ENCODE peak calls at places on chromosomes 12 and 14, in six cellular contexts. One of them, this sample, is unnamed.

GRCh38 chr12:53974084-53975018 is at the start of gene HOTAIR:
- DNase-seq in fibroblast of villous mesenchyme: no peak
- DNase-seq in COR-L47: no peak
- DNase-seq in stimulated activated CD8-positive, alpha-beta memory T cell treated with anti-CD3 and anti-CD28 coated beads, Interleukin-15, amount 100 ng/mL, for 4 hours: no peak
- DNase-seq in CD4-positive, alpha-beta memory T cell: no peak
- DNase-seq in GM12865: peak
- DNase-seq in this sample: no peak

GRCh38 chr12:111033281-111034147 is 113.1 kb upstream of the MYL2 start:
- DNase-seq in CD4-positive, alpha-beta memory T cell: no peak
- DNase-seq in stimulated activated CD8-positive, alpha-beta memory T cell treated with anti-CD3 and anti-CD28 coated beads, Interleukin-15, amount 100 ng/mL, for 4 hours: no peak
- DNase-seq in fibroblast of villous mesenchyme: no peak
- DNase-seq in COR-L47: no peak
- DNase-seq in GM12865: no peak
- DNase-seq in this sample: no peak

GRCh38 chr12:101924647-101925046 is 47.3 kb downstream of the DRAM1 start:
- DNase-seq in GM12865: no peak
- DNase-seq in fibroblast of villous mesenchyme: peak
- DNase-seq in COR-L47: no peak
- DNase-seq in CD4-positive, alpha-beta memory T cell: no peak
- DNase-seq in stimulated activated CD8-positive, alpha-beta memory T cell treated with anti-CD3 and anti-CD28 coated beads, Interleukin-15, amount 100 ng/mL, for 4 hours: no peak
- DNase-seq in this sample: peak

GRCh38 chr12:46985816-46986215 is 93.6 kb upstream of the PCED1B start:
- DNase-seq in CD4-positive, alpha-beta memory T cell: no peak
- DNase-seq in COR-L47: no peak
- DNase-seq in stimulated activated CD8-positive, alpha-beta memory T cell treated with anti-CD3 and anti-CD28 coated beads, Interleukin-15, amount 100 ng/mL, for 4 hours: no peak
- DNase-seq in fibroblast of villous mesenchyme: no peak
- DNase-seq in GM12865: no peak
- DNase-seq in this sample: no peak

GRCh38 chr12:24078318-24078765 is 128.9 kb upstream of the SOX5 start:
- DNase-seq in GM12865: no peak
- DNase-seq in stimulated activated CD8-positive, alpha-beta memory T cell treated with anti-CD3 and anti-CD28 coated beads, Interleukin-15, amount 100 ng/mL, for 4 hours: no peak
- DNase-seq in fibroblast of villous mesenchyme: no peak
- DNase-seq in CD4-positive, alpha-beta memory T cell: no peak
- DNase-seq in COR-L47: no peak
- DNase-seq in this sample: peak

GRCh38 chr12:56231184-56231582 is 1.3 kb downstream of the SLC39A5 start:
- DNase-seq in stimulated activated CD8-positive, alpha-beta memory T cell treated with anti-CD3 and anti-CD28 coated beads, Interleukin-15, amount 100 ng/mL, for 4 hours: no peak
- DNase-seq in CD4-positive, alpha-beta memory T cell: no peak
- DNase-seq in GM12865: no peak
- DNase-seq in COR-L47: no peak
- DNase-seq in fibroblast of villous mesenchyme: no peak
- DNase-seq in this sample: no peak

GRCh38 chr12:130583800-130584199 is 132.3 kb downstream of the RIMBP2 start:
- DNase-seq in fibroblast of villous mesenchyme: no peak
- DNase-seq in stimulated activated CD8-positive, alpha-beta memory T cell treated with anti-CD3 and anti-CD28 coated beads, Interleukin-15, amount 100 ng/mL, for 4 hours: no peak
- DNase-seq in COR-L47: no peak
- DNase-seq in GM12865: no peak
- DNase-seq in CD4-positive, alpha-beta memory T cell: no peak
- DNase-seq in this sample: no peak

GRCh38 chr14:34354556-34354955 is 107.5 kb downstream of the SPTSSA start:
- DNase-seq in GM12865: no peak
- DNase-seq in CD4-positive, alpha-beta memory T cell: no peak
- DNase-seq in stimulated activated CD8-positive, alpha-beta memory T cell treated with anti-CD3 and anti-CD28 coated beads, Interleukin-15, amount 100 ng/mL, for 4 hours: no peak
- DNase-seq in fibroblast of villous mesenchyme: no peak
- DNase-seq in COR-L47: no peak
- DNase-seq in this sample: no peak

GRCh38 chr12:94553130-94553519 is 93.5 kb upstream of the CEP83 start:
- DNase-seq in GM12865: no peak
- DNase-seq in COR-L47: no peak
- DNase-seq in fibroblast of villous mesenchyme: peak
- DNase-seq in stimulated activated CD8-positive, alpha-beta memory T cell treated with anti-CD3 and anti-CD28 coated beads, Interleukin-15, amount 100 ng/mL, for 4 hours: no peak
- DNase-seq in CD4-positive, alpha-beta memory T cell: no peak
- DNase-seq in this sample: no peak

GRCh38 chr12:96177013-96177412 is 17.2 kb upstream of the ELK3 start:
- DNase-seq in COR-L47: no peak
- DNase-seq in GM12865: peak
- DNase-seq in fibroblast of villous mesenchyme: no peak
- DNase-seq in stimulated activated CD8-positive, alpha-beta memory T cell treated with anti-CD3 and anti-CD28 coated beads, Interleukin-15, amount 100 ng/mL, for 4 hours: peak
- DNase-seq in CD4-positive, alpha-beta memory T cell: no peak
- DNase-seq in this sample: no peak

GRCh38 chr12:126159139-126159538 is 1093.9 kb downstream of the AACS start:
- DNase-seq in COR-L47: no peak
- DNase-seq in GM12865: no peak
- DNase-seq in CD4-positive, alpha-beta memory T cell: no peak
- DNase-seq in fibroblast of villous mesenchyme: no peak
- DNase-seq in stimulated activated CD8-positive, alpha-beta memory T cell treated with anti-CD3 and anti-CD28 coated beads, Interleukin-15, amount 100 ng/mL, for 4 hours: no peak
- DNase-seq in this sample: no peak

GRCh38 chr12:104354868-104355570 is 51.5 kb downstream of the EID3 start:
- DNase-seq in fibroblast of villous mesenchyme: no peak
- DNase-seq in CD4-positive, alpha-beta memory T cell: no peak
- DNase-seq in COR-L47: no peak
- DNase-seq in GM12865: no peak
- DNase-seq in stimulated activated CD8-positive, alpha-beta memory T cell treated with anti-CD3 and anti-CD28 coated beads, Interleukin-15, amount 100 ng/mL, for 4 hours: no peak
- DNase-seq in this sample: no peak

GRCh38 chr12:131454418-131455217 is 256.3 kb upstream of the SFSWAP start:
- DNase-seq in COR-L47: peak
- DNase-seq in CD4-positive, alpha-beta memory T cell: no peak
- DNase-seq in stimulated activated CD8-positive, alpha-beta memory T cell treated with anti-CD3 and anti-CD28 coated beads, Interleukin-15, amount 100 ng/mL, for 4 hours: no peak
- DNase-seq in GM12865: peak
- DNase-seq in fibroblast of villous mesenchyme: no peak
- DNase-seq in this sample: peak

GRCh38 chr12:65464930-65465329 is 186.4 kb downstream of the MSRB3 start:
- DNase-seq in COR-L47: no peak
- DNase-seq in fibroblast of villous mesenchyme: peak
- DNase-seq in GM12865: no peak
- DNase-seq in stimulated activated CD8-positive, alpha-beta memory T cell treated with anti-CD3 and anti-CD28 coated beads, Interleukin-15, amount 100 ng/mL, for 4 hours: no peak
- DNase-seq in CD4-positive, alpha-beta memory T cell: no peak
- DNase-seq in this sample: no peak

GRCh38 chr12:51028811-51029146 is 2.6 kb upstream of the SLC11A2 start:
- DNase-seq in GM12865: no peak
- DNase-seq in CD4-positive, alpha-beta memory T cell: no peak
- DNase-seq in stimulated activated CD8-positive, alpha-beta memory T cell treated with anti-CD3 and anti-CD28 coated beads, Interleukin-15, amount 100 ng/mL, for 4 hours: no peak
- DNase-seq in fibroblast of villous mesenchyme: no peak
- DNase-seq in COR-L47: no peak
- DNase-seq in this sample: no peak

GRCh38 chr12:3655331-3655900 is 97.5 kb downstream of the CRACR2A start:
- DNase-seq in GM12865: peak
- DNase-seq in fibroblast of villous mesenchyme: peak
- DNase-seq in COR-L47: peak
- DNase-seq in stimulated activated CD8-positive, alpha-beta memory T cell treated with anti-CD3 and anti-CD28 coated beads, Interleukin-15, amount 100 ng/mL, for 4 hours: no peak
- DNase-seq in CD4-positive, alpha-beta memory T cell: no peak
- DNase-seq in this sample: no peak

GRCh38 chr12:541676-542289 is 82.0 kb downstream of the B4GALNT3 start:
- DNase-seq in COR-L47: no peak
- DNase-seq in GM12865: no peak
- DNase-seq in fibroblast of villous mesenchyme: no peak
- DNase-seq in CD4-positive, alpha-beta memory T cell: no peak
- DNase-seq in stimulated activated CD8-positive, alpha-beta memory T cell treated with anti-CD3 and anti-CD28 coated beads, Interleukin-15, amount 100 ng/mL, for 4 hours: no peak
- DNase-seq in this sample: no peak

GRCh38 chr12:48454675-48455074 is 17.7 kb upstream of the ANP32D start:
- DNase-seq in GM12865: peak
- DNase-seq in COR-L47: no peak
- DNase-seq in CD4-positive, alpha-beta memory T cell: peak
- DNase-seq in stimulated activated CD8-positive, alpha-beta memory T cell treated with anti-CD3 and anti-CD28 coated beads, Interleukin-15, amount 100 ng/mL, for 4 hours: no peak
- DNase-seq in fibroblast of villous mesenchyme: peak
- DNase-seq in this sample: peak

GRCh38 chr12:85007836-85008235 is 28.2 kb downstream of the TSPAN19 start:
- DNase-seq in GM12865: no peak
- DNase-seq in CD4-positive, alpha-beta memory T cell: no peak
- DNase-seq in fibroblast of villous mesenchyme: no peak
- DNase-seq in stimulated activated CD8-positive, alpha-beta memory T cell treated with anti-CD3 and anti-CD28 coated beads, Interleukin-15, amount 100 ng/mL, for 4 hours: no peak
- DNase-seq in COR-L47: no peak
- DNase-seq in this sample: no peak

GRCh38 chr12:62730649-62731377 is 204.1 kb downstream of the PPM1H start:
- DNase-seq in stimulated activated CD8-positive, alpha-beta memory T cell treated with anti-CD3 and anti-CD28 coated beads, Interleukin-15, amount 100 ng/mL, for 4 hours: no peak
- DNase-seq in GM12865: peak
- DNase-seq in fibroblast of villous mesenchyme: peak
- DNase-seq in COR-L47: no peak
- DNase-seq in CD4-positive, alpha-beta memory T cell: no peak
- DNase-seq in this sample: peak

GRCh38 chr12:45989277-45989856 is 1.0 kb downstream of the SCAF11 start:
- DNase-seq in fibroblast of villous mesenchyme: peak
- DNase-seq in stimulated activated CD8-positive, alpha-beta memory T cell treated with anti-CD3 and anti-CD28 coated beads, Interleukin-15, amount 100 ng/mL, for 4 hours: no peak
- DNase-seq in CD4-positive, alpha-beta memory T cell: peak
- DNase-seq in GM12865: peak
- DNase-seq in COR-L47: no peak
- DNase-seq in this sample: no peak

GRCh38 chr14:74038015-74038859 is 19.1 kb downstream of the BBOF1 start:
- DNase-seq in stimulated activated CD8-positive, alpha-beta memory T cell treated with anti-CD3 and anti-CD28 coated beads, Interleukin-15, amount 100 ng/mL, for 4 hours: no peak
- DNase-seq in GM12865: peak
- DNase-seq in fibroblast of villous mesenchyme: peak
- DNase-seq in COR-L47: peak
- DNase-seq in CD4-positive, alpha-beta memory T cell: peak
- DNase-seq in this sample: peak

GRCh38 chr14:37901978-37902377 is 305.7 kb upstream of the SSTR1 start:
- DNase-seq in CD4-positive, alpha-beta memory T cell: no peak
- DNase-seq in GM12865: no peak
- DNase-seq in stimulated activated CD8-positive, alpha-beta memory T cell treated with anti-CD3 and anti-CD28 coated beads, Interleukin-15, amount 100 ng/mL, for 4 hours: no peak
- DNase-seq in COR-L47: no peak
- DNase-seq in fibroblast of villous mesenchyme: peak
- DNase-seq in this sample: no peak

GRCh38 chr14:35632276-35633071 is 98.5 kb downstream of the INSM2 start:
- DNase-seq in CD4-positive, alpha-beta memory T cell: no peak
- DNase-seq in stimulated activated CD8-positive, alpha-beta memory T cell treated with anti-CD3 and anti-CD28 coated beads, Interleukin-15, amount 100 ng/mL, for 4 hours: no peak
- DNase-seq in GM12865: no peak
- DNase-seq in COR-L47: peak
- DNase-seq in fibroblast of villous mesenchyme: peak
- DNase-seq in this sample: peak

GRCh38 chr14:58882577-58883018 is 244.8 kb downstream of the DACT1 start:
- DNase-seq in fibroblast of villous mesenchyme: peak
- DNase-seq in GM12865: no peak
- DNase-seq in COR-L47: no peak
- DNase-seq in CD4-positive, alpha-beta memory T cell: no peak
- DNase-seq in stimulated activated CD8-positive, alpha-beta memory T cell treated with anti-CD3 and anti-CD28 coated beads, Interleukin-15, amount 100 ng/mL, for 4 hours: no peak
- DNase-seq in this sample: no peak

GRCh38 chr12:120760349-120761245 is 35.0 kb downstream of the ACADS start:
- DNase-seq in CD4-positive, alpha-beta memory T cell: peak
- DNase-seq in COR-L47: no peak
- DNase-seq in fibroblast of villous mesenchyme: no peak
- DNase-seq in GM12865: no peak
- DNase-seq in stimulated activated CD8-positive, alpha-beta memory T cell treated with anti-CD3 and anti-CD28 coated beads, Interleukin-15, amount 100 ng/mL, for 4 hours: no peak
- DNase-seq in this sample: no peak

This sample was measured in OCI-M1.